ENCODE peak calls at places on chromosomes 2 and 18, in six cellular contexts. One of them, this sample, is unnamed.

GRCh38 chr2:98032086-98032485 is 36.3 kb upstream of the TMEM131 start:
- DNase-seq in HCT116: no peak
- DNase-seq in colonic mucosa: no peak
- DNase-seq in MM.1S: no peak
- DNase-seq in heart right ventricle: no peak
- DNase-seq in MCF 10A: no peak
- DNase-seq in this sample: no peak

GRCh38 chr2:194203898-194204297 is 1453.1 kb upstream of the SLC39A10 start:
- DNase-seq in HCT116: peak
- DNase-seq in colonic mucosa: no peak
- DNase-seq in MM.1S: no peak
- DNase-seq in heart right ventricle: no peak
- DNase-seq in MCF 10A: peak
- DNase-seq in this sample: no peak

GRCh38 chr2:108616731-108617161 is 82.5 kb downstream of the LIMS1 start:
- DNase-seq in HCT116: no peak
- DNase-seq in colonic mucosa: no peak
- DNase-seq in MM.1S: no peak
- DNase-seq in heart right ventricle: no peak
- DNase-seq in MCF 10A: no peak
- DNase-seq in this sample: no peak

GRCh38 chr2:96819101-96819875 is 3.2 kb downstream of the CNNM3 start:
- DNase-seq in HCT116: no peak
- DNase-seq in colonic mucosa: peak
- DNase-seq in MM.1S: no peak
- DNase-seq in heart right ventricle: no peak
- DNase-seq in MCF 10A: no peak
- DNase-seq in this sample: no peak

GRCh38 chr2:134254836-134255235 is 964 bp downstream of the MGAT5 start:
- DNase-seq in HCT116: no peak
- DNase-seq in colonic mucosa: no peak
- DNase-seq in MM.1S: no peak
- DNase-seq in heart right ventricle: no peak
- DNase-seq in MCF 10A: no peak
- DNase-seq in this sample: no peak

GRCh38 chr2:172239944-172240590 is 137.4 kb upstream of the DLX2 start:
- DNase-seq in HCT116: no peak
- DNase-seq in colonic mucosa: no peak
- DNase-seq in MM.1S: no peak
- DNase-seq in heart right ventricle: no peak
- DNase-seq in MCF 10A: peak
- DNase-seq in this sample: no peak

GRCh38 chr2:203534486-203535077 is 519 bp downstream of the RAPH1 start:
- DNase-seq in HCT116: no peak
- DNase-seq in colonic mucosa: peak
- DNase-seq in MM.1S: peak
- DNase-seq in heart right ventricle: no peak
- DNase-seq in MCF 10A: peak
- DNase-seq in this sample: no peak

GRCh38 chr2:149832256-149832655 is 244.7 kb upstream of the MMADHC start:
- DNase-seq in HCT116: no peak
- DNase-seq in colonic mucosa: no peak
- DNase-seq in MM.1S: peak
- DNase-seq in heart right ventricle: no peak
- DNase-seq in MCF 10A: no peak
- DNase-seq in this sample: no peak

GRCh38 chr2:225354281-225354774 is 45.2 kb upstream of the NYAP2 start:
- DNase-seq in HCT116: peak
- DNase-seq in colonic mucosa: no peak
- DNase-seq in MM.1S: no peak
- DNase-seq in heart right ventricle: no peak
- DNase-seq in MCF 10A: peak
- DNase-seq in this sample: peak

GRCh38 chr2:146544701-146545100 is 1300.1 kb upstream of the ACVR2A start:
- DNase-seq in HCT116: no peak
- DNase-seq in colonic mucosa: no peak
- DNase-seq in MM.1S: no peak
- DNase-seq in heart right ventricle: no peak
- DNase-seq in MCF 10A: no peak
- DNase-seq in this sample: no peak

GRCh38 chr2:163808406-163808805 is 72.6 kb upstream of the FIGN start:
- DNase-seq in HCT116: no peak
- DNase-seq in colonic mucosa: no peak
- DNase-seq in MM.1S: no peak
- DNase-seq in heart right ventricle: no peak
- DNase-seq in MCF 10A: peak
- DNase-seq in this sample: no peak

GRCh38 chr2:226796012-226796839 is 3.4 kb downstream of the IRS1 start:
- DNase-seq in HCT116: no peak
- DNase-seq in colonic mucosa: no peak
- DNase-seq in MM.1S: no peak
- DNase-seq in heart right ventricle: peak
- DNase-seq in MCF 10A: no peak
- DNase-seq in this sample: no peak

GRCh38 chr2:218546012-218546411 is 22.1 kb downstream of the USP37 start:
- DNase-seq in HCT116: no peak
- DNase-seq in colonic mucosa: no peak
- DNase-seq in MM.1S: no peak
- DNase-seq in heart right ventricle: no peak
- DNase-seq in MCF 10A: no peak
- DNase-seq in this sample: no peak

GRCh38 chr2:42859006-42859552 is 66.7 kb upstream of the HAAO start:
- DNase-seq in HCT116: peak
- DNase-seq in colonic mucosa: peak
- DNase-seq in MM.1S: peak
- DNase-seq in heart right ventricle: no peak
- DNase-seq in MCF 10A: peak
- DNase-seq in this sample: peak

GRCh38 chr2:147204102-147204501 is 640.7 kb upstream of the ACVR2A start:
- DNase-seq in HCT116: no peak
- DNase-seq in colonic mucosa: no peak
- DNase-seq in MM.1S: no peak
- DNase-seq in heart right ventricle: no peak
- DNase-seq in MCF 10A: peak
- DNase-seq in this sample: no peak

GRCh38 chr2:96527052-96527964 is 9.2 kb upstream of the ARID5A start:
- DNase-seq in HCT116: no peak
- DNase-seq in colonic mucosa: no peak
- DNase-seq in MM.1S: peak
- DNase-seq in heart right ventricle: peak
- DNase-seq in MCF 10A: no peak
- DNase-seq in this sample: no peak

GRCh38 chr2:47056875-47057731 is 98.0 kb downstream of the STPG4 start:
- DNase-seq in HCT116: no peak
- DNase-seq in colonic mucosa: peak
- DNase-seq in MM.1S: no peak
- DNase-seq in heart right ventricle: peak
- DNase-seq in MCF 10A: no peak
- DNase-seq in this sample: no peak

GRCh38 chr2:160522951-160523700 is 29.5 kb upstream of the RBMS1 start:
- DNase-seq in HCT116: no peak
- DNase-seq in colonic mucosa: no peak
- DNase-seq in MM.1S: no peak
- DNase-seq in heart right ventricle: no peak
- DNase-seq in MCF 10A: peak
- DNase-seq in this sample: peak

GRCh38 chr18:33914399-33914798 is 310.3 kb downstream of the NOL4 start:
- DNase-seq in HCT116: no peak
- DNase-seq in colonic mucosa: no peak
- DNase-seq in MM.1S: no peak
- DNase-seq in heart right ventricle: no peak
- DNase-seq in MCF 10A: peak
- DNase-seq in this sample: no peak

GRCh38 chr18:5534845-5535244 is 9.0 kb downstream of the EPB41L3 start:
- DNase-seq in HCT116: no peak
- DNase-seq in colonic mucosa: no peak
- DNase-seq in MM.1S: no peak
- DNase-seq in heart right ventricle: no peak
- DNase-seq in MCF 10A: peak
- DNase-seq in this sample: no peak

GRCh38 chr2:215540646-215541045 is 104.8 kb upstream of the FN1 start:
- DNase-seq in HCT116: no peak
- DNase-seq in colonic mucosa: no peak
- DNase-seq in MM.1S: no peak
- DNase-seq in heart right ventricle: no peak
- DNase-seq in MCF 10A: peak
- DNase-seq in this sample: peak

GRCh38 chr2:183416741-183417140 is 292.5 kb downstream of the NUP35 start:
- DNase-seq in HCT116: no peak
- DNase-seq in colonic mucosa: no peak
- DNase-seq in MM.1S: no peak
- DNase-seq in heart right ventricle: no peak
- DNase-seq in MCF 10A: no peak
- DNase-seq in this sample: no peak

GRCh38 chr18:35497006-35497333 is 790 bp downstream of the INO80C start:
- DNase-seq in HCT116: no peak
- DNase-seq in colonic mucosa: peak
- DNase-seq in MM.1S: no peak
- DNase-seq in heart right ventricle: no peak
- DNase-seq in MCF 10A: no peak
- DNase-seq in this sample: no peak

GRCh38 chr2:62216113-62216512 is 20.2 kb downstream of the B3GNT2 start:
- DNase-seq in HCT116: no peak
- DNase-seq in colonic mucosa: no peak
- DNase-seq in MM.1S: no peak
- DNase-seq in heart right ventricle: no peak
- DNase-seq in MCF 10A: no peak
- DNase-seq in this sample: no peak

GRCh38 chr2:62217980-62218379 is 22.1 kb downstream of the B3GNT2 start:
- DNase-seq in HCT116: no peak
- DNase-seq in colonic mucosa: no peak
- DNase-seq in MM.1S: no peak
- DNase-seq in heart right ventricle: no peak
- DNase-seq in MCF 10A: peak
- DNase-seq in this sample: peak

GRCh38 chr2:62217421-62217820 is 21.5 kb downstream of the B3GNT2 start:
- DNase-seq in HCT116: no peak
- DNase-seq in colonic mucosa: no peak
- DNase-seq in MM.1S: no peak
- DNase-seq in heart right ventricle: no peak
- DNase-seq in MCF 10A: no peak
- DNase-seq in this sample: no peak

GRCh38 chr2:62216616-62217015 is 20.7 kb downstream of the B3GNT2 start:
- DNase-seq in HCT116: no peak
- DNase-seq in colonic mucosa: no peak
- DNase-seq in MM.1S: no peak
- DNase-seq in heart right ventricle: no peak
- DNase-seq in MCF 10A: peak
- DNase-seq in this sample: peak

DNA sequence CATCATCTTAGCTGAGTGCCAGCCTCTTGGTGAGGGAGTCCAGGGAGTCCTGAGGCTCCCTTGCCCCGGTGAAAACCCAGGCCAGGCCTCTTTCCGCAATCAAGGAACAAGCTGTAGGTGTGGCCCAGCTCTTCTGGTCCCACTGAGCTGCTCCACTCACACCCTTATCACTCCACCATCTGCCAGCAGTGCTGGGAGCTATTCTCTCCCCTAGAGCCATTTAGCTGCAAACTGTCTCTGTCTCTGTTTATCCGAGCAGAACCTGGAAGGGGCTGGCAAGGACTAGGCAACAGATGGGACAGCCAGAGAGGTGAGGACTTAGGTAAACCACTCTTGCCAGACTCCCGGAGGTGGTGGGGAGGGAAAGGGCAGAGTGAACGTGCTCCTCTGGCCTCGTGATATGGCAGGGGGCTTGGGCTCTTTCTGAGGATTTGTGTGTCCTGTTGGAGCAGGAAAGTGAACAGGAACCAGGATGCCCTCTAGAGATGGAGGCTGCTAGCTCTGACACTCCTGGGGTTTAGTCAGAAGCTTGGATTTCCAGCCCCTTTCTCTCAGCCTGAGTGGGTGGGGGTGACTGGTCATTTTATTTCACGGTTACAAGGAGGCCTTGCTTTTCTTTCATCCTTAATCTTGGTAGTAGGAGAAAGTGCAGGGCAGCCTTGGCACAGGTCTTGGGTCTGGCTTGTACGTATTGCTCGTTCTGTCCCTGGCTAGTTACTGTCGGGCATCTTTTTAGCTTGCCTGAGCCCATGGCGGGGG is 19.6 kb downstream of the B3GNT2 start:
- DNase-seq in HCT116: no peak
- DNase-seq in colonic mucosa: peak
- DNase-seq in MM.1S: no peak
- DNase-seq in heart right ventricle: no peak
- DNase-seq in MCF 10A: no peak
- DNase-seq in this sample: no peak
- TF ChIP-seq CTCF in HCT116: no peak
- TF ChIP-seq CTCF in colonic mucosa: no peak
- TF ChIP-seq CTCF in MM.1S: no peak
- TF ChIP-seq CTCF in heart right ventricle: no peak
- TF ChIP-seq CTCF in MCF 10A: no peak
- TF ChIP-seq CTCF in this sample: no peak

GRCh38 chr2:67340118-67341011 is 56.8 kb upstream of the ETAA1 start:
- DNase-seq in HCT116: no peak
- DNase-seq in colonic mucosa: no peak
- DNase-seq in MM.1S: no peak
- DNase-seq in heart right ventricle: peak
- DNase-seq in MCF 10A: no peak
- DNase-seq in this sample: no peak
- TF ChIP-seq CTCF in HCT116: no peak
- TF ChIP-seq CTCF in colonic mucosa: no peak
- TF ChIP-seq CTCF in MM.1S: no peak
- TF ChIP-seq CTCF in heart right ventricle: no peak
- TF ChIP-seq CTCF in MCF 10A: no peak
- TF ChIP-seq CTCF in this sample: no peak

DNA sequence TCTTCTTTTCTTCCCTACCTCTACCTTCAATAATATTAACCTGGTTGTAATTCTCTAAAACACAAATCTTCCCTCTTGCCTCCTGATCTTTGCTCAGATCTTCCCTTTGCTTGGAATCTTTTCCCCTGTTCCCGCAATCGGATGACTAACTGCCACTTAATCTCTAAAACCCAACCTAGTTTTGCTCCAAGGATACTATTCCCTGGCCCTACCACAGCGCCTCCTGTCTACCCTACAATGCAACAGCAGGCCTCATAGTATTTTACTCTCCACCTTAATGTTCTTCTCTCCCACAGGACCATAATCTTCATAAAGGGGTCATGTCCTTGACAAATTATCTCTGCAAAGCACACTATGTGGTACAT is 246.8 kb upstream of the TNP1 start:
- DNase-seq in HCT116: peak
- DNase-seq in colonic mucosa: no peak
- DNase-seq in MM.1S: no peak
- DNase-seq in heart right ventricle: no peak
- DNase-seq in MCF 10A: peak
- DNase-seq in this sample: no peak
- TF ChIP-seq CTCF in HCT116: peak
- TF ChIP-seq CTCF in colonic mucosa: no peak
- TF ChIP-seq CTCF in MM.1S: peak
- TF ChIP-seq CTCF in heart right ventricle: no peak
- TF ChIP-seq CTCF in MCF 10A: peak
- TF ChIP-seq CTCF in this sample: peak

DNA sequence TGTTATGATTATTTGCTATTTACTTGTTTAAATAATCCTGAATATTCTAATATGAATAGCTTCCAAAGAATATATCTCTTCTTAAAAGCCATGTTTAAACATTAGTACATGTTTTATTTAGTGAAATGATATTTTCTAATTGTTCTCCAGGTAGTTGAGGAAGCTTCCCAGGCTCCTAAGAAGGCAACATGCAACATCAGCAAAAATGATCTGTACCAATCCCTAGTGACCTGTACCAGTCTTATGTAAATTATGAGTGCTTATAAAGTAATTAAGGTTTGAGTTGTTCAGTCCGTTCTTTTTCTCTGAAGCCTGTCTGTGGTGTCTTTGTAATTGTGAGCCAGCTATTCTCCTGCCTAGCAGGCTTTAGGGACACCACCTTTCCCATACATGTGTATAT is 98.2 kb downstream of the PKP4 start:
- DNase-seq in HCT116: no peak
- DNase-seq in colonic mucosa: no peak
- DNase-seq in MM.1S: no peak
- DNase-seq in heart right ventricle: no peak
- DNase-seq in MCF 10A: no peak
- DNase-seq in this sample: no peak
- TF ChIP-seq CTCF in HCT116: no peak
- TF ChIP-seq CTCF in colonic mucosa: no peak
- TF ChIP-seq CTCF in MM.1S: no peak
- TF ChIP-seq CTCF in heart right ventricle: no peak
- TF ChIP-seq CTCF in MCF 10A: no peak
- TF ChIP-seq CTCF in this sample: no peak